ENCODE peak calls at places on chromosomes 11 and 22, in four cellular contexts. T is right lobe of liver, M is HCT116, E is ovary. U is an unnamed sample. For H3K4me1 and H3K27me3, the result is how much of the 10 kb centered on the place peaks cover.

GRCh38 chr11:33211588-33211987 is 45.6 kb upstream of the HIPK3 start:
- DNase-seq in T (no peak), M (no peak), E (no peak), U (no peak)

GRCh38 chr11:126282742-126283591 is at the start of gene TIRAP:
- DNase-seq in T (peak), M (no peak), E (peak), U (peak)

GRCh38 chr11:124987096-124987495 is 33.1 kb downstream of the CCDC15 start:
- DNase-seq in T (no peak), M (no peak), E (no peak), U (no peak)

GRCh38 chr11:75673977-75674582 is 5.2 kb upstream of the MAP6 start:
- DNase-seq in T (no peak), M (peak), E (no peak), U (no peak)

GRCh38 chr11:129374993-129375721 is 491 bp upstream of the BARX2 start:
- DNase-seq in T (peak), M (no peak), E (no peak), U (peak)

GRCh38 chr11:126048198-126048597 is 14.5 kb downstream of the CDON start:
- DNase-seq in T (no peak), M (no peak), E (no peak), U (no peak)

GRCh38 chr22:33743756-33744155 is 176.5 kb downstream of the LARGE1 start:
- DNase-seq in T (no peak), M (no peak), E (no peak), U (no peak)

GRCh38 chr11:35079581-35079980 is 59.4 kb upstream of the CD44 start:
- DNase-seq in T (no peak), M (no peak), E (no peak), U (no peak)

GRCh38 chr11:112481431-112481830 is 220.8 kb upstream of the PLET1 start:
- DNase-seq in T (no peak), M (no peak), E (no peak), U (no peak)

GRCh38 chr11:105000797-105001196 is 22.2 kb downstream of the CASP5 start:
- DNase-seq in T (no peak), M (peak), E (no peak), U (no peak)

GRCh38 chr11:131609317-131609716 is 238.9 kb downstream of the NTM start:
- DNase-seq in T (no peak), M (no peak), E (no peak), U (no peak)

GRCh38 chr11:20429216-20429615 is 41.7 kb downstream of the PRMT3 start:
- DNase-seq in T (no peak), M (no peak), E (no peak), U (no peak)
- H3K4me1 ChIP-seq in T (under half), M (under half), E (under half), U (under half)

GRCh38 chr11:14358729-14359439 is at the start of gene RRAS2:
- DNase-seq in T (peak), M (peak), E (peak), U (peak)
- TF ChIP-seq POLR2A in T (peak), M (peak), E (peak), U (peak)

GRCh38 chr22:20017622-20017958 is 967 bp upstream of the ARVCF start:
- DNase-seq in T (peak), M (no peak), E (no peak), U (no peak)

GRCh38 chr22:20020533-20021195 is at the start of gene TANGO2:
- DNase-seq in T (peak), M (peak), E (peak), U (peak)

GRCh38 chr22:20018001-20018400 is 1.4 kb upstream of the ARVCF start:
- DNase-seq in T (peak), M (no peak), E (no peak), U (no peak)

GRCh38 chr22:20021196-20022181 is 579 bp downstream of the TANGO2 start:
- DNase-seq in T (peak), M (no peak), E (no peak), U (peak)

GRCh38 chr22:20019661-20020532 is 1.0 kb upstream of the TANGO2 start:
- DNase-seq in T (peak), M (no peak), E (no peak), U (no peak)
- H3K27me3 ChIP-seq in T (under half), M (under half), E (under half), U (under half)

DNA sequence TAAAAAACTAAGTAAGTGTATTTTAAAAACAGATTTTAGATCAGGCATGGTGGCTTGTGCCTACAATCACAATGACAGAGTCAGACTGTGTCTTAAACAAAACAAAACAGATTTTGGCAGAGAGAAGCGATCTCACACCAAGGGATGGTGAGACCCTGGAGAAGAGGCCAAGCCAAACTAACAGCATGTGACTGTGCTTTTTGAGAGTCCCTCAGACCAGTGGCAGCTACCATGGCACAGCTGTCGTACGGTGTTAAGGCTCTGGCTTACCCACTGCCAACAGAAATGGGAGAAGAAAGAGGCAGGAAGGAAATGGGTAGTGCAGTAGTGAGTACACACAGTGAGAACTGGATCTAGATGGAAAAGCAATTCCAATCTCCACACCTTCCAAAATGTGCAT is 60.6 kb downstream of the SGSM3 start:
- DNase-seq in T (no peak), M (no peak), E (no peak), U (no peak)
- H3K4me1 ChIP-seq in T (under half), M (under half), E (under half), U (under half)

GRCh38 chr11:57792060-57792541 is 30.5 kb downstream of the CTNND1 start:
- DNase-seq in T (peak), M (no peak), E (no peak), U (peak)
- TF ChIP-seq POLR2A in T (no peak), M (no peak), E (no peak), U (no peak)

DNA sequence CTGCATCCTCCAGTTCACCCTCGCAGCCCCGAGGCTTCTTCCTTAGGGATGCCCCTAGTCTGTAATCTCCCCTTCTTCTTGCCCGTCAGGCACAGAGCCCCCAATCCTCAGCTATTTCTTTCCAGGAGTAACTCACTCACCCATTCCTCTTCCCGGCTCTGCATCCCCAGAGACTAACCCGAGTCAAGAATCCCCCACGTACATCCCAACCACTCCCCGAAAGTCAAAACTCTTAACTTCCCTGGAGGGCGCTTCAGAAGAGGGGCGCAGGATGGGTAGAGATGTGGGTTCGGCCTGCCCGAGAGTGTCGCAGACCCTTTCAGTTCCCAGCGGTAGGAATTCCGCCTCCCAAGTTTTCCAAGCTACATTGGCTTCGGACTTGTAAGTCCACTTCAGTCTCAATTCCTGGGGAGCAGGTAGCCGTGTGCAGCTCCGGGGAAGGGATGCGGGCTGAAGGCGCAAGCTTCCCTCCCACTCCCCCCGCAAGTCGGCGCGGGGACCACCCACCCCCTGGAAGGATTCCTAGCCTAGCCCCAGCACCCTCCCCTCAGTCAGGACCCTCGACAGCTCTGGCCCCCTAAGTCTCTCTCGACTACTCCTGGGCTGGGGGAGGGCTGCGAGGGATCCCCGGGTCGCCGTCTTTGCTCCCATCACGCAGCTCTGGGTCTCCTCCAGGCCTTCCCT is 871 bp downstream of the BDNF start:
- DNase-seq in T (no peak), M (no peak), E (peak), U (no peak)
- H3K27me3 ChIP-seq in T (under half), M (under half), E (under half), U (under half)

GRCh38 chr11:45560935-45561330 is 104.5 kb downstream of the CHST1 start:
- DNase-seq in T (no peak), M (no peak), E (no peak), U (no peak)

GRCh38 chr11:45563801-45564200 is 101.6 kb downstream of the CHST1 start:
- DNase-seq in T (no peak), M (no peak), E (no peak), U (no peak)

GRCh38 chr11:45565589-45565988 is 99.8 kb downstream of the CHST1 start:
- DNase-seq in T (no peak), M (no peak), E (no peak), U (no peak)

GRCh38 chr11:45556851-45557707 is 108.3 kb downstream of the CHST1 start:
- DNase-seq in T (no peak), M (no peak), E (no peak), U (no peak)

GRCh38 chr11:45560153-45560934 is 105.1 kb downstream of the CHST1 start:
- DNase-seq in T (no peak), M (no peak), E (no peak), U (no peak)
- H3K4me1 ChIP-seq in T (under half), M (under half), E (under half), U (under half)

DNA sequence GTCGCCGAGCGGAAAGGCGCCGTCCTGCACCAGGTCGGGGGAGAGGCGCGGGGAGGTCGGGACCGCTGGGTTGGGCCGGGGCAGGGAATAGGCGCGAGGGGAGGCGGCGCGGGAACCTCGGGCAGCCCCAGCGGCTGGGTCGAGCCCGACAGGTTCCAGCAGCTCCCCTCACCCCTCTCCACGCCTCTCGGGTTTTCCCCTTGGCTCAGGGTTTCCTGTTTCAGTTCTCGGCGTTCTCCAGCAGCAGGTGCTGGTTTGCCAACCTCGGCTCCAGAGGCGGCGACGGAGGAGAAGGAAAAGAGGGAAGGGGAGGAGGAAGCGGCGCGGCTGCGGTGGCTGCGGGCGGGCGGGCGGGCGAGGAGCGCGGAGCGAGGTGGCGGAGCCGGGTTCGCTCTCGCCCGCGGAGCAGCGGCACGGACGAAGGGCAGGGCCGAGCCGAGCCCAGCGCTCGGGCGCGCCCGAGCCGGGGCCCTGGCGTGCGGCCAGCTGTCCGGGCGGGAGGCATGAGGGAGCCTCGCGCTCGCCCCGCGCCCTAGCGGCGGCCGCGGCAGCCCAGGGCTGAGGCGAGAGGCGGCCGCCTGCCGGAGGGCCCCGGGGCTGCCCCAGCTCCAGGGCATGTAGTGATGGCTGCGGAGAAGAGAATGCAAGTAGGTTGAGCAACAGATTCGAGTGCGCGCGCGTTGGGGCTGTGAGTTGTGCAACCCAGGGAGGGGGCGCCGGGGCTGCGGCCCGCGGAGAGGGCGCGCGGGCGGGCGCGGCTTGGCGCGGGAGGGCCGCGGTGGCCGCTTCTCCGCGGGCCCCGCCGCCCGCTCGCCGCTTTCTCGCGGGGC is at the start of gene ZC3H12C:
- DNase-seq in T (peak), M (peak), E (peak), U (peak)
- TF ChIP-seq POLR2A in T (peak), M (no peak), E (peak), U (peak)

DNA sequence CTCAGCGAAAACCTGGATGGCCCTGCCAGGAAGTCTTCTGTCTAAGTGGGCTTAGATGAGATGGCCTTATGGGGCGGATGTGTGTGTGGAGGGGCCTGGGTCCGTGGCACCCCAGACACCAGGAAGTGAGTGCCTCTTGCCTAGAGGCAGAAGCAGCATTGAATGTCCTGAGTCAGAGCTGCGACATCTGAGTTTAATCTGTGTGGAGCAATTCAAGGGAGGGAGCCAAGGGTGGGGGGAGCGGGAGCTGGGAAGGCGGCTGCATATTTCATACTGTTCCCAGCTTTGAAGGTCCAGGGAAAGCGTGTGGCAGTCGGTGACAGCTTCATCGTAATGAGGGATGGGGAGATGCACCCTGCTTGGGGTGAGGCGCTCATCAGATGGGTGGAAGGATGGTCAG is 73.5 kb upstream of the THY1 start:
- DNase-seq in T (no peak), M (no peak), E (no peak), U (no peak)
- H3K27me3 ChIP-seq in T (under half), M (under half), E (under half), U (under half)

DNA sequence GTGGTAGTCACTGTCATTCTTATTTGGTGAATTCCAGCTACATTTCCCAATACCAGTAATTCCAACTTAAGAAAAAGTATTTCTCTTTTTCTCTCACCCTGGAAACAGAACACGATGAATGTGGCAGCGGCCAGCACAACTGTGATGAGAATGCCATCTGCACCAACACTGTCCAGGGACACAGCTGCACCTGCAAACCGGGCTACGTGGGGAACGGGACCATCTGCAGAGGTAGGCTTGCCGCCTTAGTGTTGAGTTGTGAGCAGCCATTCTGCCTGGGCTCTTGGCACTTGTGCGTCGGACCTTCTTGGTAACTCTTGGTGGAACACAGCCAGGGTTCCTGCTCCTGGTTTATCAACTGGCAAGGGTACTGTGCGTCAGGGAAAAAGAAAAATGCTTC is 559.8 kb downstream of the NELL1 start:
- DNase-seq in T (no peak), M (no peak), E (no peak), U (no peak)
- H3K4me1 ChIP-seq in T (under half), M (under half), E (under half), U (under half)